ENCODE peak calls at places on chromosome 22, in nine cellular contexts. H is stomach, U is breast epithelium, Y is transverse colon, C is HepG2, N is Panc1, S is sigmoid colon, T is SK-N-SH, V is spleen. M is an unnamed sample.

GRCh38 chr22:30062934-30063333 is 17.3 kb upstream of the HORMAD2 start:
- DNase-seq in T (no peak), N (no peak), U (no peak), H (no peak), S (no peak), C (no peak), Y (no peak), V (no peak), M (no peak)

GRCh38 chr22:50399751-50400331 is 56.7 kb downstream of the PPP6R2 start:
- DNase-seq in C (peak; percentile 16), U (no peak), H (peak; percentile 42), N (no peak), Y (peak; percentile 41), T (peak; percentile 71), V (peak; percentile 84), S (no peak), M (peak; percentile 62)

GRCh38 chr22:19870153-19871022 is 15.7 kb upstream of the GNB1L start:
- DNase-seq in S (peak; percentile 55), H (no peak), N (no peak), V (peak; percentile 69), C (peak; percentile 31), Y (no peak), T (no peak), U (peak; percentile 50), M (peak; percentile 17)

GRCh38 chr22:35135165-35135564 is 69.2 kb downstream of the ISX start:
- DNase-seq in C (no peak), T (no peak), N (no peak), V (no peak), Y (no peak), U (no peak), S (no peak), H (no peak), M (no peak)

GRCh38 chr22:19929586-19930302 is 11.8 kb upstream of the COMT start:
- DNase-seq in T (no peak), Y (no peak), N (no peak), H (no peak), V (peak; percentile 63), U (no peak), S (no peak), C (no peak), M (no peak)

GRCh38 chr22:40819741-40820140 is 595 bp upstream of the SLC25A17 start:
- DNase-seq in H (no peak), Y (no peak), C (no peak), S (no peak), T (peak; percentile 8), V (no peak), U (no peak), N (no peak), M (no peak)

GRCh38 chr22:44449061-44449682 is 48.9 kb downstream of the RTL6 start:
- DNase-seq in Y (no peak), V (peak; percentile 34), H (no peak), C (no peak), T (no peak), N (no peak), S (no peak), U (no peak), M (no peak)

GRCh38 chr22:19772422-19772672 is 11.8 kb downstream of the TBX1 start:
- DNase-seq in Y (no peak), S (no peak), H (no peak), N (no peak), V (no peak), C (no peak), T (no peak), U (no peak), M (no peak)

GRCh38 chr22:22408731-22409696 is 99.5 kb downstream of the ZNF280B start:
- DNase-seq in S (no peak), N (no peak), U (no peak), C (peak; percentile 45), T (peak; percentile 44), V (no peak), H (no peak), Y (peak; percentile 42), M (no peak)

GRCh38 chr22:22407061-22407460 is 101.5 kb downstream of the ZNF280B start:
- DNase-seq in H (no peak), C (no peak), T (no peak), N (no peak), S (no peak), V (no peak), U (no peak), Y (no peak), M (no peak)

GRCh38 chr22:22410121-22410520 is 98.4 kb downstream of the ZNF280B start:
- DNase-seq in N (no peak), Y (peak; percentile 48), C (no peak), H (no peak), T (no peak), U (no peak), S (no peak), V (peak; percentile 92), M (peak; percentile 55)

GRCh38 chr22:22406445-22406844 is 102.1 kb downstream of the ZNF280B start:
- DNase-seq in Y (no peak), S (no peak), T (no peak), N (no peak), C (no peak), U (no peak), V (no peak), H (no peak), M (no peak)

GRCh38 chr22:22408269-22408668 is 100.3 kb downstream of the ZNF280B start:
- DNase-seq in C (no peak), N (no peak), T (no peak), Y (no peak), V (no peak), S (no peak), U (no peak), H (no peak), M (no peak)
- H3K4me1 ChIP-seq in C (no peaks in the 10 kb centered on the region), N (no peaks in the 10 kb centered on the region), T (no peaks in the 10 kb centered on the region), Y (no peaks in the 10 kb centered on the region), V (peaks cover 19% of the 10 kb centered on the region), S (no peaks in the 10 kb centered on the region), U (no peaks in the 10 kb centered on the region), H (no peaks in the 10 kb centered on the region), M (no peaks in the 10 kb centered on the region)

GRCh38 chr22:26492220-26492619 is 8.5 kb downstream of the SRRD start:
- DNase-seq in V (no peak), U (no peak), N (no peak), Y (no peak), H (peak; percentile 44), T (no peak), C (no peak), S (no peak), M (no peak)

GRCh38 chr22:26487996-26488395 is 4.3 kb downstream of the SRRD start:
- DNase-seq in Y (no peak), N (no peak), V (no peak), T (no peak), H (no peak), S (no peak), C (no peak), U (no peak), M (no peak)

GRCh38 chr22:26485991-26486390 is 2.3 kb downstream of the SRRD start:
- DNase-seq in V (no peak), T (no peak), N (no peak), C (no peak), Y (no peak), S (no peak), U (no peak), H (no peak), M (no peak)

GRCh38 chr22:26486394-26486793 is 2.7 kb downstream of the SRRD start:
- DNase-seq in T (no peak), N (no peak), Y (no peak), H (no peak), U (no peak), C (no peak), V (no peak), S (no peak), M (no peak)

DNA sequence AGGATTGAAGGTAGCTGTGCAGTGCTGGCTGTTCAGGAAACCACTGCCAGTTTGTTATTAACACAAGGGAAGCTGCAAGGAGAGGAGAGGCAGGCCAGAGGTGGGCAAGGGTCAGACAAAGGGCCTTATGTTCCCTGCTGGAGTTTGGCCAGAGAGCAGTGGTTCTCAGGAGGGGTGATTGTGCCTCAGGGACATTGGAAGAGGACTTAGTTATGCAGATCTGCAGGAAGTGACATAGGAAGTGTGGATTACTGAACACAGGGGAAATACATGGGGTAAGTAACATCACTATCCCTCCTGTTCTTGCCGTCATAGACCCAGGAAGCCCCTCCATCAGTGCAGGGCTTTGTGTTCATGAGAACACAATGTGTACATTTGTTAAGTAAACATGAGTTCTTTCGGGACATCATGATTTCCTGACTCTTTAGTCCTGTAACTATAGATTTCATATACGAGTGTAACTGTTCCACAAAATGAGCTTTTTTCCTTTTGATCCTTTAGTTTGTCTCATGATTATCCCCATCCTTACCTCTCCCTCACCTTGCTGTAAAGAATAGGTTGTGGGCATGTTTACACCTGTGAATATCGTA is 5.9 kb downstream of the SRRD start:
- DNase-seq in S (no peak), C (peak; percentile 71), Y (no peak), N (no peak), H (no peak), T (no peak), V (no peak), U (no peak), M (no peak)
- TF ChIP-seq POLR2AphosphoS5 in S (no peak), C (peak; percentile 16), Y (no peak), N (no peak), H (no peak), T (peak; percentile 6), V (no peak), U (no peak), M (no peak)

DNA sequence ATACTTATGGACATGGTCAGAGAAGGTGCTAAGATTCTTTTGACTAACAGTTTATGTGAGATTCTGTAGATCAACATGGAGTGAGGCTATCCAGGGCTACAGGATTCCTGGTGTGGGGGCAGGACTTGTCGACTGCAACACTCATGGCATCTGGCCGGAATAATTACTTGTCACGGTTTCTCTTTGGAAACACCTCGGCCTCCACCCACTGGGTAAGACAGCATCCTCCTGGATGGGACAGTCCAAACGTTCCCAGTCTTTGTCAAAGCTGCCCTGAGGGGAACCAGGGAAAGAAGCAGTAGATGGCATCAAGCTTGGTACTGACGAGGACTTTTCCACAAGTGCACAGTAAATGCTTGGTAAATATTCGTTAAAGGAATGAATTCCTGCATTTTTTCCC is 762.8 kb downstream of the BRD1 start:
- DNase-seq in N (no peak), V (no peak), S (peak; percentile 18), H (no peak), Y (no peak), U (no peak), T (no peak), C (no peak), M (no peak)
- H3K27me3 ChIP-seq in N (peaks cover 4% of the 10 kb centered on the region), V (no peaks in the 10 kb centered on the region), S (no peaks in the 10 kb centered on the region), H (no peaks in the 10 kb centered on the region), Y (peaks cover 15% of the 10 kb centered on the region), U (peaks cover 31% of the 10 kb centered on the region), T (no peaks in the 10 kb centered on the region), C (peaks cover 4% of the 10 kb centered on the region), M (no peaks in the 10 kb centered on the region)

GRCh38 chr22:46618667-46619066 is 1.5 kb upstream of the GRAMD4 start:
- DNase-seq in S (no peak), C (no peak), V (peak; percentile 75), H (no peak), Y (no peak), T (no peak), N (no peak), U (no peak), M (peak; percentile 85)

GRCh38 chr22:46618104-46618647 is 2.0 kb upstream of the GRAMD4 start:
- DNase-seq in H (no peak), V (peak; percentile 74), T (no peak), C (no peak), U (no peak), Y (no peak), S (no peak), N (no peak), M (no peak)

GRCh38 chr22:46619830-46620501 is at the start of gene GRAMD4:
- DNase-seq in T (peak; percentile 95), H (no peak), V (peak; percentile 73), U (no peak), S (peak; percentile 82), C (peak; percentile 18), N (no peak), Y (no peak), M (peak; percentile 83)

GRCh38 chr22:46620588-46621242 is 529 bp downstream of the GRAMD4 start:
- DNase-seq in S (peak; percentile 61), Y (no peak), C (no peak), T (no peak), H (no peak), N (no peak), V (no peak), U (no peak), M (no peak)

DNA sequence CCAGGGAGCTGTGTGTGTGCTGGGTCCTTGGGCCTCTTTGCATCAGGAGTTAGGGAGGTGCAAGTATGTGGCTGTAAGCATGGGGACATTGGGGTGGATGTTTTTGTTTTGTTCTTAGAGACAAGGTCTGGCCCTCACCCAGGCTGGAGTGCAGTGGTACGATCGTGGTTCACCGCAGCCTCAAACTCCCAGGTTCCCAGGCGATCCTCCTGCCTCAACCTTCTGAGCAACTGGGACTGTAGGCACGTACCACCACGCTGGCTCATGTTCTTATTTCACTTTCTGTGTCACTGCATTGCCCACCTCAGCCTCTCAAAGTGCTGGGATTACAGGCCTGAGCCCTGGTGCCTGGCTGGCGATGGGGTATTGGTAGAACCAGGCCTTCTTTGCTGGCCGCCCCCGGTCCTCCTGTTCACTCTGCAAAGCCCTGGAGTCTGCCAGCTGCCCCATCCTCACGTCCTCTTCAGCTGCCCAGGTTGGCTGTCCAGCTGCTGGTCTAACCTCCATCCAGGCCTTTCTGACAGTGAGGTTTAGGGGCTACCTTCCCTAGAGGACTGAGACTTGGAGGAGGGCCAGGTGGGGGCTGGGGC is 851 bp upstream of the GRAMD4 start:
- DNase-seq in T (no peak), C (no peak), N (no peak), Y (no peak), V (no peak), H (no peak), U (no peak), S (no peak), M (no peak)
- H3K4me1 ChIP-seq in T (peaks cover 54% of the 10 kb centered on the region), C (peaks cover 37% of the 10 kb centered on the region), N (no peaks in the 10 kb centered on the region), Y (peaks cover 15% of the 10 kb centered on the region), V (peaks cover 69% of the 10 kb centered on the region), H (peaks cover 41% of the 10 kb centered on the region), U (peaks cover 4% of the 10 kb centered on the region), S (peaks cover 39% of the 10 kb centered on the region), M (peaks cover 41% of the 10 kb centered on the region)

M was measured in upper lobe of left lung.